ENCODE peak calls at places on chromosomes 13 and 19, in four cellular contexts. M is HepG2, F is HEK293T, N is SK-N-SH. H is an unnamed sample.

GRCh38 chr19:29326849-29327840 is 114.2 kb upstream of the UQCRFS1 start:
- DNase-seq in M (no peak), F (no peak), N (no peak), H (no peak)

GRCh38 chr13:66424417-66424816 is 805.7 kb downstream of the PCDH9 start:
- DNase-seq in M (no peak), F (no peak), N (no peak), H (no peak)

GRCh38 chr19:29040291-29040690 is 172.7 kb downstream of the UQCRFS1 start:
- DNase-seq in M (no peak), F (no peak), N (no peak), H (no peak)

GRCh38 chr13:45989607-45990006 is 62.9 kb downstream of the ZC3H13 start:
- DNase-seq in M (no peak), F (no peak), N (no peak), H (no peak)

GRCh38 chr13:59479629-59480028 is 684.1 kb downstream of the DIAPH3 start:
- DNase-seq in M (no peak), F (no peak), N (no peak), H (no peak)

GRCh38 chr19:43544077-43544476 is 11.1 kb downstream of the ZNF575 start:
- DNase-seq in M (no peak), F (no peak), N (no peak), H (no peak)

GRCh38 chr13:79451500-79451962 is 29.4 kb upstream of the NDFIP2 start:
- DNase-seq in M (no peak), F (peak; percentile 69), N (peak; percentile 6), H (peak; percentile 74)

GRCh38 chr13:22110368-22110767 is 439.5 kb downstream of the FGF9 start:
- DNase-seq in M (no peak), F (no peak), N (no peak), H (no peak)

GRCh38 chr19:15297416-15298224 is 34.7 kb downstream of the BRD4 start:
- DNase-seq in M (peak; percentile 99), F (no peak), N (no peak), H (no peak)

GRCh38 chr13:110593430-110594130 is 21.8 kb upstream of the NAXD start:
- DNase-seq in M (peak; percentile 65), F (peak; percentile 44), N (peak; percentile 80), H (peak; percentile 44)

GRCh38 chr19:2167896-2168618 is 4.3 kb downstream of the DOT1L start:
- DNase-seq in M (peak; percentile 24), F (no peak), N (no peak), H (no peak)

GRCh38 chr13:102220681-102221228 is 181.1 kb downstream of the FGF14 start:
- DNase-seq in M (no peak), F (no peak), N (no peak), H (no peak)

GRCh38 chr19:35348909-35349611 is 1.4 kb downstream of the FFAR1 start:
- DNase-seq in M (no peak), F (no peak), N (no peak), H (no peak)

GRCh38 chr13:51444922-51445321 is 7.9 kb downstream of the INTS6 start:
- DNase-seq in M (no peak), F (no peak), N (peak; percentile 29), H (peak; percentile 4)

GRCh38 chr13:57632276-57633140 is 964 bp downstream of the PCDH17 start:
- DNase-seq in M (no peak), F (no peak), N (peak; percentile 54), H (no peak)

GRCh38 chr13:38045278-38046048 is 175.9 kb upstream of the TRPC4 start:
- DNase-seq in M (peak; percentile 2), F (peak; percentile 37), N (peak; percentile 10), H (peak; percentile 16)

GRCh38 chr13:46369506-46370268 is 17.4 kb downstream of the RUBCNL start:
- DNase-seq in M (no peak), F (no peak), N (no peak), H (no peak)

GRCh38 chr19:53977991-53978731 is 13.3 kb upstream of the CACNG6 start:
- DNase-seq in M (no peak), F (peak; percentile 87), N (peak; percentile 93), H (peak; percentile 44)

GRCh38 chr19:38277549-38277948 is 13.2 kb downstream of the SPINT2 start:
- DNase-seq in M (no peak), F (no peak), N (no peak), H (no peak)

GRCh38 chr13:47790755-47791154 is 210.3 kb downstream of the SUCLA2 start:
- DNase-seq in M (no peak), F (no peak), N (no peak), H (no peak)

GRCh38 chr19:7393459-7393858 is 44.7 kb downstream of the ARHGEF18 start:
- DNase-seq in M (no peak), F (no peak), N (no peak), H (no peak)

GRCh38 chr19:7393934-7394508 is 45.3 kb downstream of the ARHGEF18 start:
- DNase-seq in M (no peak), F (no peak), N (no peak), H (no peak)

GRCh38 chr19:7395360-7395781 is 46.6 kb downstream of the ARHGEF18 start:
- DNase-seq in M (no peak), F (peak; percentile 18), N (peak; percentile 62), H (peak; percentile 15)

GRCh38 chr19:7394728-7395359 is 46.1 kb downstream of the ARHGEF18 start:
- DNase-seq in M (peak; percentile 73), F (peak; percentile 96), N (peak; percentile 99), H (peak; percentile 95)

GRCh38 chr19:7391218-7391670 is 42.5 kb downstream of the ARHGEF18 start:
- DNase-seq in M (peak; percentile 77), F (no peak), N (no peak), H (no peak)
- TF ChIP-seq FOXM1 in M (no peak), F (no peak), N (no peak), H (no peak)

GRCh38 chr13:101204270-101205011 is 211.9 kb downstream of the NALCN start:
- DNase-seq in M (no peak), F (no peak), N (peak; percentile 18), H (no peak)

GRCh38 chr13:101205408-101205807 is 210.9 kb downstream of the NALCN start:
- DNase-seq in M (no peak), F (no peak), N (no peak), H (no peak)

GRCh38 chr13:101202590-101202989 is 213.7 kb downstream of the NALCN start:
- DNase-seq in M (no peak), F (peak; percentile 6), N (no peak), H (no peak)
- TF ChIP-seq FOXM1 in M (no peak), F (no peak), N (no peak), H (no peak)

DNA sequence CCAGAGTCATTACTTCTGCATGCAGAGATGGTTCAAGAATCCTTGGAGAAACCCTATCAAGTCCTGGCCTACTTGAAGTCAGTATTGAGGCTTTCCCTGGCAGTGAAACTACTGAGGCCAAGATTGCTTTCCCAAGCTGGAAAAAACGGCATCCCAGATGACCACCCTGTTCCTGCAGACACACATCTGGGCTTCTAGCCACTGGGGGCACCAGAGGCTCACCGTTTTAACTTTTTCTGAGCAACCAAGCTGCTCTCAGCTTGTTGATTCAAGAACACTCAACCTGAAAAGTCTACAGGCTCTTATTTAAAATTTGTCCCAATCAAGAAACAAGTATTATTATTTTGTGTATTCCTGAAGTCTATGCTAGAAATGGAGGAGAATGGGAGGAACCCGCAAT is 66.6 kb downstream of the SPRYD7 start:
- DNase-seq in M (peak; percentile 53), F (peak; percentile 52), N (peak; percentile 43), H (peak; percentile 14)
- TF ChIP-seq FOXM1 in M (no peak), F (no peak), N (no peak), H (no peak)

GRCh38 chr13:44266305-44266704 is 107.3 kb upstream of the SERP2 start:
- DNase-seq in M (no peak), F (no peak), N (no peak), H (no peak)

GRCh38 chr13:44268965-44269364 is 104.7 kb upstream of the SERP2 start:
- DNase-seq in M (no peak), F (no peak), N (no peak), H (no peak)

GRCh38 chr13:44266772-44267171 is 106.9 kb upstream of the SERP2 start:
- DNase-seq in M (no peak), F (no peak), N (no peak), H (no peak)

GRCh38 chr13:44267203-44267602 is 106.4 kb upstream of the SERP2 start:
- DNase-seq in M (no peak), F (no peak), N (no peak), H (no peak)

GRCh38 chr13:44267966-44268365 is 105.7 kb upstream of the SERP2 start:
- DNase-seq in M (no peak), F (no peak), N (no peak), H (no peak)
- TF ChIP-seq FOXM1 in M (no peak), F (no peak), N (no peak), H (no peak)

GRCh38 chr13:36101157-36101556 is 30.0 kb downstream of the DCLK1 start:
- DNase-seq in M (no peak), F (no peak), N (peak; percentile 53), H (no peak)
- TF ChIP-seq FOXM1 in M (no peak), F (no peak), N (no peak), H (no peak)

H was measured in K562.